ENCODE peak calls at places on chromosomes 6 and 20, in eight cellular contexts. One of them, this sample, is unnamed.

GRCh38 chr6:154738561-154738961 is 5.3 kb downstream of the SCAF8 start:
- DNase-seq in mesendoderm: peak
- DNase-seq in HCT116: no peak
- DNase-seq in Caco-2: no peak
- DNase-seq in AG09309: no peak
- DNase-seq in fibroblast of mammary gland: peak
- DNase-seq in A549: no peak
- DNase-seq in heart left ventricle: no peak
- DNase-seq in this sample: peak

GRCh38 chr6:66210964-66211363 is 503.9 kb upstream of the EYS start:
- DNase-seq in fibroblast of mammary gland: peak
- DNase-seq in HCT116: no peak
- DNase-seq in heart left ventricle: no peak
- DNase-seq in mesendoderm: peak
- DNase-seq in A549: no peak
- DNase-seq in AG09309: no peak
- DNase-seq in Caco-2: no peak
- DNase-seq in this sample: peak

GRCh38 chr6:109351231-109352132 is 30.8 kb downstream of the CD164 start:
- DNase-seq in heart left ventricle: no peak
- DNase-seq in A549: no peak
- DNase-seq in HCT116: no peak
- DNase-seq in fibroblast of mammary gland: peak
- DNase-seq in mesendoderm: peak
- DNase-seq in AG09309: no peak
- DNase-seq in Caco-2: no peak
- DNase-seq in this sample: no peak

GRCh38 chr20:64223526-64224067 is 32.0 kb upstream of the PCMTD2 start:
- DNase-seq in A549: no peak
- DNase-seq in AG09309: no peak
- DNase-seq in HCT116: no peak
- DNase-seq in heart left ventricle: peak
- DNase-seq in fibroblast of mammary gland: peak
- DNase-seq in Caco-2: no peak
- DNase-seq in mesendoderm: peak
- DNase-seq in this sample: peak

GRCh38 chr20:33567949-33568348 is 78.1 kb downstream of the CBFA2T2 start:
- DNase-seq in AG09309: no peak
- DNase-seq in Caco-2: no peak
- DNase-seq in fibroblast of mammary gland: no peak
- DNase-seq in heart left ventricle: no peak
- DNase-seq in A549: no peak
- DNase-seq in mesendoderm: no peak
- DNase-seq in HCT116: no peak
- DNase-seq in this sample: no peak

GRCh38 chr20:46626799-46627198 is 24.5 kb downstream of the SLC13A3 start:
- DNase-seq in HCT116: no peak
- DNase-seq in fibroblast of mammary gland: no peak
- DNase-seq in A549: no peak
- DNase-seq in AG09309: no peak
- DNase-seq in mesendoderm: no peak
- DNase-seq in heart left ventricle: no peak
- DNase-seq in Caco-2: peak
- DNase-seq in this sample: no peak

GRCh38 chr6:97068211-97068610 is 143.7 kb downstream of the KLHL32 start:
- DNase-seq in AG09309: peak
- DNase-seq in A549: peak
- DNase-seq in HCT116: peak
- DNase-seq in Caco-2: no peak
- DNase-seq in heart left ventricle: no peak
- DNase-seq in mesendoderm: no peak
- DNase-seq in fibroblast of mammary gland: peak
- DNase-seq in this sample: peak

GRCh38 chr6:25889877-25890853 is 16.1 kb upstream of the SLC17A3 start:
- DNase-seq in heart left ventricle: peak
- DNase-seq in mesendoderm: peak
- DNase-seq in HCT116: peak
- DNase-seq in fibroblast of mammary gland: peak
- DNase-seq in AG09309: peak
- DNase-seq in Caco-2: peak
- DNase-seq in A549: peak
- DNase-seq in this sample: peak

GRCh38 chr6:54173084-54173483 is 61.8 kb downstream of the MLIP start:
- DNase-seq in fibroblast of mammary gland: no peak
- DNase-seq in HCT116: no peak
- DNase-seq in AG09309: no peak
- DNase-seq in mesendoderm: no peak
- DNase-seq in A549: no peak
- DNase-seq in heart left ventricle: no peak
- DNase-seq in Caco-2: no peak
- DNase-seq in this sample: no peak

GRCh38 chr20:57372581-57373350 is 18.4 kb upstream of the RBM38 start:
- DNase-seq in HCT116: no peak
- DNase-seq in A549: no peak
- DNase-seq in AG09309: no peak
- DNase-seq in mesendoderm: no peak
- DNase-seq in heart left ventricle: no peak
- DNase-seq in fibroblast of mammary gland: no peak
- DNase-seq in Caco-2: no peak
- DNase-seq in this sample: no peak

GRCh38 chr6:128135325-128135724 is 234.5 kb upstream of the THEMIS start:
- DNase-seq in mesendoderm: no peak
- DNase-seq in heart left ventricle: no peak
- DNase-seq in HCT116: no peak
- DNase-seq in A549: no peak
- DNase-seq in Caco-2: no peak
- DNase-seq in fibroblast of mammary gland: no peak
- DNase-seq in AG09309: no peak
- DNase-seq in this sample: no peak

GRCh38 chr20:1802385-1803215 is 92.6 kb upstream of the SIRPA start:
- DNase-seq in mesendoderm: peak
- DNase-seq in HCT116: no peak
- DNase-seq in Caco-2: peak
- DNase-seq in heart left ventricle: peak
- DNase-seq in fibroblast of mammary gland: peak
- DNase-seq in AG09309: no peak
- DNase-seq in A549: peak
- DNase-seq in this sample: peak

GRCh38 chr6:29828471-29828797 is 809 bp downstream of the HLA-G start:
- DNase-seq in heart left ventricle: no peak
- DNase-seq in A549: no peak
- DNase-seq in AG09309: no peak
- DNase-seq in Caco-2: no peak
- DNase-seq in HCT116: no peak
- DNase-seq in fibroblast of mammary gland: no peak
- DNase-seq in mesendoderm: no peak
- DNase-seq in this sample: no peak

GRCh38 chr20:23255658-23256385 is 94.8 kb upstream of the NXT1 start:
- DNase-seq in mesendoderm: no peak
- DNase-seq in HCT116: no peak
- DNase-seq in Caco-2: no peak
- DNase-seq in heart left ventricle: no peak
- DNase-seq in AG09309: no peak
- DNase-seq in A549: no peak
- DNase-seq in fibroblast of mammary gland: no peak
- DNase-seq in this sample: peak

GRCh38 chr20:63944078-63944941 is 11.9 kb downstream of the UCKL1 start:
- DNase-seq in Caco-2: no peak
- DNase-seq in fibroblast of mammary gland: no peak
- DNase-seq in AG09309: no peak
- DNase-seq in A549: no peak
- DNase-seq in heart left ventricle: peak
- DNase-seq in mesendoderm: no peak
- DNase-seq in HCT116: no peak
- DNase-seq in this sample: no peak

GRCh38 chr6:56959938-56960337 is 5.0 kb downstream of the BEND6 start:
- DNase-seq in mesendoderm: no peak
- DNase-seq in heart left ventricle: no peak
- DNase-seq in Caco-2: no peak
- DNase-seq in fibroblast of mammary gland: peak
- DNase-seq in HCT116: no peak
- DNase-seq in A549: no peak
- DNase-seq in AG09309: no peak
- DNase-seq in this sample: peak

GRCh38 chr20:34709836-34710567 is 5.9 kb downstream of the TP53INP2 start:
- DNase-seq in Caco-2: no peak
- DNase-seq in A549: no peak
- DNase-seq in mesendoderm: peak
- DNase-seq in heart left ventricle: peak
- DNase-seq in fibroblast of mammary gland: peak
- DNase-seq in AG09309: no peak
- DNase-seq in HCT116: peak
- DNase-seq in this sample: peak

GRCh38 chr20:57627972-57628650 is 7.9 kb upstream of the ZBP1 start:
- DNase-seq in AG09309: peak
- DNase-seq in heart left ventricle: peak
- DNase-seq in mesendoderm: no peak
- DNase-seq in HCT116: no peak
- DNase-seq in Caco-2: peak
- DNase-seq in A549: no peak
- DNase-seq in fibroblast of mammary gland: peak
- DNase-seq in this sample: peak

GRCh38 chr6:152471459-152472070 is 165.6 kb downstream of the SYNE1 start:
- DNase-seq in Caco-2: no peak
- DNase-seq in mesendoderm: no peak
- DNase-seq in A549: peak
- DNase-seq in heart left ventricle: no peak
- DNase-seq in HCT116: no peak
- DNase-seq in AG09309: no peak
- DNase-seq in fibroblast of mammary gland: peak
- DNase-seq in this sample: peak
- H3K4me3 ChIP-seq in Caco-2: no peak
- H3K4me3 ChIP-seq in mesendoderm: no peak
- H3K4me3 ChIP-seq in A549: peak
- H3K4me3 ChIP-seq in heart left ventricle: no peak
- H3K4me3 ChIP-seq in HCT116: no peak
- H3K4me3 ChIP-seq in AG09309: peak
- H3K4me3 ChIP-seq in fibroblast of mammary gland: peak
- H3K4me3 ChIP-seq in this sample: no peak

DNA sequence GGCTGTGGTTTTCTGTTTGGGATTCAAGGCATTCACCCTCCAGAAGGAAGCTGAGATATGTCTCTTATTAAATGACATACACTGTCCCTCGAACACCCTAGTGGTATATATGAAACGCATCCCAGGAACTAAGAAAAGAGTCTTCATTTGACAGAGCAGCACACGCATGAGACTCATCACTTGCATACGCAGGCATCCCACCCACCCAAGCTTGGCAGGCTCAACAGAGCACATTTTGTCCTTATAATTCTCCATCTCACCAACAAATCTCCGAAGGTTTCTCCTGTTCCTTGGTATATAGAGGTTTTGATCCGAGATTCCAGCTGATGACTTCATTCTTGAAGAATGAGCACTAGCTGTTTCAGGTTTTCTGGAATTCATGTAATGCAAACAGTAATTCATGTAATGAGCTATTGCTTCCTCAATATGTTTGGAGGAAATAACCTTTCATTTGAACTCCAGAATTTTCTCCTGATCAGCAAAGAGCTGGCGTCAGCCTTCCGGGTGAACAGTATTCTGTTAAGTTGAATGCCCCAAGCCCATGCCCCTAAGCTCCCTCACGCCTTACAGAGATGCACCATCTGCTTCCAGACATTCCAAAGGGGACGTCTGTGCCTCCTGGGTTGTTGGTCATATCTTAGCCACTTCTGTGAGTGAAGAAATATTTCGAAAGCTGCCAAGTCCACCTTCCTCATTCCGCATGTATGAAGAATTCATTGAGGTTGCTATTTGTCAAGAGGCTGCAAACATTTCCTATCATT is 66.0 kb upstream of the CDH4 start:
- DNase-seq in A549: peak
- DNase-seq in heart left ventricle: no peak
- DNase-seq in Caco-2: no peak
- DNase-seq in mesendoderm: peak
- DNase-seq in AG09309: peak
- DNase-seq in HCT116: no peak
- DNase-seq in fibroblast of mammary gland: peak
- DNase-seq in this sample: peak
- H3K4me3 ChIP-seq in A549: no peak
- H3K4me3 ChIP-seq in heart left ventricle: no peak
- H3K4me3 ChIP-seq in Caco-2: no peak
- H3K4me3 ChIP-seq in mesendoderm: no peak
- H3K4me3 ChIP-seq in AG09309: no peak
- H3K4me3 ChIP-seq in HCT116: no peak
- H3K4me3 ChIP-seq in fibroblast of mammary gland: peak
- H3K4me3 ChIP-seq in this sample: no peak

GRCh38 chr20:36144336-36144735 is 10.2 kb upstream of the EPB41L1 start:
- DNase-seq in Caco-2: no peak
- DNase-seq in AG09309: no peak
- DNase-seq in heart left ventricle: no peak
- DNase-seq in A549: peak
- DNase-seq in HCT116: no peak
- DNase-seq in fibroblast of mammary gland: no peak
- DNase-seq in mesendoderm: no peak
- DNase-seq in this sample: no peak

GRCh38 chr20:36145877-36146707 is 8.4 kb upstream of the EPB41L1 start:
- DNase-seq in mesendoderm: no peak
- DNase-seq in AG09309: no peak
- DNase-seq in Caco-2: no peak
- DNase-seq in HCT116: no peak
- DNase-seq in heart left ventricle: peak
- DNase-seq in fibroblast of mammary gland: no peak
- DNase-seq in A549: no peak
- DNase-seq in this sample: no peak

GRCh38 chr20:36135821-36136220 is 18.7 kb upstream of the EPB41L1 start:
- DNase-seq in fibroblast of mammary gland: no peak
- DNase-seq in heart left ventricle: no peak
- DNase-seq in Caco-2: no peak
- DNase-seq in HCT116: no peak
- DNase-seq in A549: no peak
- DNase-seq in mesendoderm: no peak
- DNase-seq in AG09309: no peak
- DNase-seq in this sample: no peak

GRCh38 chr20:36141310-36141709 is 13.2 kb upstream of the EPB41L1 start:
- DNase-seq in AG09309: no peak
- DNase-seq in mesendoderm: no peak
- DNase-seq in HCT116: no peak
- DNase-seq in Caco-2: no peak
- DNase-seq in A549: no peak
- DNase-seq in heart left ventricle: no peak
- DNase-seq in fibroblast of mammary gland: no peak
- DNase-seq in this sample: no peak
- H3K4me3 ChIP-seq in AG09309: no peak
- H3K4me3 ChIP-seq in mesendoderm: no peak
- H3K4me3 ChIP-seq in HCT116: no peak
- H3K4me3 ChIP-seq in Caco-2: no peak
- H3K4me3 ChIP-seq in A549: no peak
- H3K4me3 ChIP-seq in heart left ventricle: no peak
- H3K4me3 ChIP-seq in fibroblast of mammary gland: no peak
- H3K4me3 ChIP-seq in this sample: no peak

DNA sequence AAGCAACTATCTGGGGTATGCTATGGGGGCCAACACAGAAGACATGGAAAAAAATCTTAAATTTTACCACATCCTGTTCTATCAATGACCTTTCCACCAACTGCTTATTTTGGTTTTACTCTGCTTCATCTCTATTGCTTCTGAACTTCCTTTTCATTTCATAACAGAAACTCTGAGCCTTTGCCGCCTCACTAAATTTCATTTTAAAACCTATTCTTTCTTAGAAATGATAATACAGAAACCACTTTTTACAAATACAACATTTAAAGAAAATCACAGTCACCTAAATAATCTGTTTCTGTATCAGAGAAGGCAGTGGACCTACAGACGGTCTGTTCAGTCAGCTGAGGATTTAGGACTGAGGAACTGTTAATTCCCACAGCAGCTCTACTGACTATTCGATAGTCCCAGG is 117.5 kb downstream of the KCNQ5 start:
- DNase-seq in HCT116: no peak
- DNase-seq in Caco-2: no peak
- DNase-seq in A549: no peak
- DNase-seq in mesendoderm: no peak
- DNase-seq in fibroblast of mammary gland: no peak
- DNase-seq in heart left ventricle: no peak
- DNase-seq in AG09309: no peak
- DNase-seq in this sample: no peak
- H3K4me3 ChIP-seq in HCT116: no peak
- H3K4me3 ChIP-seq in Caco-2: no peak
- H3K4me3 ChIP-seq in A549: no peak
- H3K4me3 ChIP-seq in mesendoderm: no peak
- H3K4me3 ChIP-seq in fibroblast of mammary gland: no peak
- H3K4me3 ChIP-seq in heart left ventricle: no peak
- H3K4me3 ChIP-seq in AG09309: no peak
- H3K4me3 ChIP-seq in this sample: no peak